ENCODE peak calls at places on chromosomes 2 and 18, in seven cellular contexts. S is activated naive CD4-positive, alpha-beta T cell; V is activated CD8-positive, alpha-beta memory T cell treated with anti-CD3 and anti-CD28 coated beads, Interleukin-2, amount 10 ng/mL, durations not matched to agents 7 days and 5 days; J is AG09319; Q is lower lobe of right lung; T is GM13977; U is NCI-H2171. A is an unnamed sample.

GRCh38 chr2:190648289-190649034 is 421 bp upstream of the NAB1 start:
- DNase-seq in S (peak), V (peak), J (peak), Q (peak), T (peak), U (peak), A (peak)

GRCh38 chr2:236318401-236318800 is 54.2 kb upstream of the ASB18 start:
- DNase-seq in S (no peak), V (no peak), J (no peak), Q (no peak), T (no peak), U (no peak), A (no peak)

GRCh38 chr18:54269924-54270844 is 867 bp downstream of the POLI start:
- DNase-seq in S (no peak), V (peak), J (no peak), Q (no peak), T (peak), U (peak), A (no peak)

GRCh38 chr2:237341872-237342271 is 72.1 kb downstream of the COL6A3 start:
- DNase-seq in S (no peak), V (no peak), J (no peak), Q (no peak), T (no peak), U (no peak), A (no peak)

GRCh38 chr2:96715658-96716057 is 24.2 kb downstream of the LMAN2L start:
- DNase-seq in S (no peak), V (no peak), J (no peak), Q (no peak), T (no peak), U (no peak), A (no peak)

GRCh38 chr2:101274142-101274541 is 21.5 kb downstream of the CNOT11 start:
- DNase-seq in S (no peak), V (no peak), J (no peak), Q (no peak), T (no peak), U (no peak), A (no peak)

GRCh38 chr2:95799892-95800291 is 191.7 kb downstream of the ANKRD36C start:
- DNase-seq in S (no peak), V (no peak), J (no peak), Q (peak), T (no peak), U (no peak), A (no peak)

GRCh38 chr18:10009321-10010144 is 95.7 kb downstream of the VAPA start:
- DNase-seq in S (no peak), V (no peak), J (no peak), Q (no peak), T (no peak), U (no peak), A (no peak)

GRCh38 chr2:29723255-29724001 is 198.0 kb downstream of the ALK start:
- DNase-seq in S (no peak), V (no peak), J (no peak), Q (no peak), T (peak), U (no peak), A (no peak)

GRCh38 chr2:179270689-179271088 is 6.1 kb upstream of the SESTD1 start:
- DNase-seq in S (no peak), V (no peak), J (no peak), Q (no peak), T (no peak), U (no peak), A (no peak)

GRCh38 chr2:20165677-20166509 is 59.0 kb downstream of the SDC1 start:
- DNase-seq in S (no peak), V (peak), J (no peak), Q (no peak), T (peak), U (no peak), A (no peak)

GRCh38 chr2:177735318-177735803 is 337.2 kb downstream of the PDE11A start:
- DNase-seq in S (no peak), V (no peak), J (no peak), Q (no peak), T (no peak), U (no peak), A (no peak)

GRCh38 chr2:75787532-75788132 is 76.9 kb upstream of the GCFC2 start:
- DNase-seq in S (no peak), V (no peak), J (no peak), Q (no peak), T (peak), U (peak), A (peak)

GRCh38 chr2:72367530-72368225 is 220.0 kb upstream of the CYP26B1 start:
- DNase-seq in S (no peak), V (no peak), J (peak), Q (peak), T (no peak), U (no peak), A (no peak)